ENCODE peak calls at places on chromosome 10, in five cellular contexts. V is cardiac muscle cell, F is dorsolateral prefrontal cortex, P is lower lobe of right lung, G is aorta. E is an unnamed sample.
A peak's percentile ranks its signal among the peaks of the same experiment; 100 is the strongest.

GRCh38 chr10:15802375-15802949 is 57.8 kb downstream of the MINDY3 start:
- DNase-seq in F (no peak), G (no peak), V (peak; percentile 17), P (no peak), E (no peak)

GRCh38 chr10:46033602-46034011 is 3.2 kb upstream of the NCOA4 start:
- DNase-seq in P (no peak), G (no peak), F (no peak), V (peak; percentile 88), E (no peak)

GRCh38 chr10:20302033-20302432 is 485.8 kb downstream of the PLXDC2 start:
- DNase-seq in P (no peak), V (no peak), G (no peak), F (no peak), E (no peak)

GRCh38 chr10:6803429-6803783 is 223.3 kb upstream of the PRKCQ start:
- DNase-seq in G (no peak), V (no peak), F (no peak), P (no peak), E (no peak)

GRCh38 chr10:130790339-130790738 is 521.2 kb downstream of the TCERG1L start:
- DNase-seq in V (no peak), F (no peak), P (no peak), G (no peak), E (no peak)

GRCh38 chr10:128577958-128578750 is 451.9 kb upstream of the MKI67 start:
- DNase-seq in V (no peak), P (no peak), G (no peak), F (no peak), E (no peak)

GRCh38 chr10:44818721-44819127 is 92.4 kb upstream of the TMEM72 start:
- DNase-seq in F (no peak), V (peak; percentile 17), P (no peak), G (no peak), E (no peak)

GRCh38 chr10:24513155-24513554 is 210.5 kb downstream of the ARHGAP21 start:
- DNase-seq in G (no peak), F (no peak), V (peak; percentile 47), P (no peak), E (no peak)

GRCh38 chr10:88080213-88080612 is 216.8 kb downstream of the PTEN start:
- DNase-seq in G (no peak), F (no peak), P (no peak), V (no peak), E (no peak)

GRCh38 chr10:11746883-11747539 is 4.8 kb downstream of the ECHDC3 start:
- DNase-seq in F (no peak), G (no peak), P (no peak), V (peak; percentile 54), E (no peak)

GRCh38 chr10:75770634-75771081 is 339.2 kb downstream of the LRMDA start:
- DNase-seq in P (no peak), G (no peak), F (no peak), V (peak; percentile 50), E (no peak)

GRCh38 chr10:129793479-129793878 is 170.6 kb downstream of the EBF3 start:
- DNase-seq in G (no peak), P (no peak), V (no peak), F (no peak), E (no peak)

GRCh38 chr10:125562737-125563136 is 120.2 kb downstream of the TEX36 start:
- DNase-seq in G (no peak), F (no peak), V (no peak), P (no peak), E (no peak)

GRCh38 chr10:36464291-36464690 is 661.1 kb upstream of the ANKRD30A start:
- DNase-seq in P (no peak), V (no peak), F (no peak), G (no peak), E (no peak)

GRCh38 chr10:125230251-125230650 is 69.9 kb upstream of the CTBP2 start:
- DNase-seq in V (no peak), G (no peak), P (no peak), F (no peak), E (no peak)

GRCh38 chr10:79268717-79269116 is 78.6 kb upstream of the PPIF start:
- DNase-seq in P (no peak), F (no peak), G (no peak), V (no peak), E (no peak)

GRCh38 chr10:59872892-59873463 is 33.4 kb downstream of the CCDC6 start:
- DNase-seq in P (no peak), G (no peak), V (peak; percentile 94), F (no peak), E (no peak)

DNA sequence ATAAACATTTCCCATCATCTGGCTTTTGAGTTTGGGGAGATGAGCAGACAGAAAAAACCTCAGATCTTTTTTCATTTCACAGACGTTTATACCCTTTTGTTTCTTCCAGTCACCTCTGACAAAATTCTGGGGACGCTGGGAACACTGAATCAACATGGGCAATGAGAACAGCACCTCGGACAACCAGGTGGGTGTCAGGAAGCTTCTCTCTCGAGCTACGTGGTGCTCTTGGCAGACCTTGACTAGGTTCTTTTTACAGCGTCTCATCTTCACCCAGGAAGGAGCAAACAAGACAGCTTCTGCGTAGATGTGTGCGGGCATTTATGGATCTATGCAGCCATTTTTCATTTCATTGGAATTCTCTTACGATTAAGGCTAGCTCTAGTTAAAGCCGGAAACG is 32.9 kb downstream of the TACC2 start:
- DNase-seq in G (no peak), P (no peak), V (no peak), F (no peak), E (no peak)
- H3K4me3 ChIP-seq in G (peak overlapping the region; percentile 53), P (no peak overlapping the region), V (no peak overlapping the region), F (peak overlapping the region; percentile 30), E (no peak overlapping the region)

GRCh38 chr10:93458821-93459257 is 23.3 kb downstream of the MYOF start:
- DNase-seq in P (peak; percentile 82), G (peak; percentile 92), F (no peak), V (peak; percentile 99), E (no peak)
- H3K4me3 ChIP-seq in P (no peak overlapping the region), G (no peak overlapping the region), F (no peak overlapping the region), V (no peak overlapping the region), E (no peak overlapping the region)

GRCh38 chr10:116418394-116418793 is 9.3 kb upstream of the PNLIPRP3 start:
- DNase-seq in P (no peak), G (no peak), F (no peak), V (no peak), E (no peak)
- H3K4me3 ChIP-seq in P (no peak overlapping the region), G (no peak overlapping the region), F (no peak overlapping the region), V (no peak overlapping the region), E (no peak overlapping the region)

GRCh38 chr10:77681839-77682238 is 44.2 kb upstream of the KCNMA1 start:
- DNase-seq in G (no peak), P (no peak), V (no peak), F (no peak), E (no peak)
- H3K4me3 ChIP-seq in G (no peak overlapping the region), P (no peak overlapping the region), V (no peak overlapping the region), F (no peak overlapping the region), E (no peak overlapping the region)